ENCODE peak calls at places on chromosome 6, in six cellular contexts. N is effector CD8-positive, alpha-beta T cell; M is NAMALWA; K is ovary; V is ACHN; L is mammary epithelial cell. B is an unnamed sample.

GRCh38 chr6:15296735-15297134 is 50.9 kb downstream of the JARID2 start:
- DNase-seq in N (no peak), M (no peak), K (no peak), V (no peak), L (no peak), B (no peak)

GRCh38 chr6:18139935-18140621 is 14.8 kb downstream of the TPMT start:
- DNase-seq in N (no peak), M (no peak), K (no peak), V (no peak), L (no peak), B (no peak)

GRCh38 chr6:118377711-118378414 is 170.2 kb upstream of the PLN start:
- DNase-seq in N (no peak), M (no peak), K (no peak), V (no peak), L (no peak), B (no peak)

GRCh38 chr6:4947716-4948115 is 56.1 kb downstream of the RPP40 start:
- DNase-seq in N (no peak), M (no peak), K (no peak), V (no peak), L (no peak), B (no peak)

GRCh38 chr6:156776470-156776840 is 723 bp upstream of the ARID1B start:
- DNase-seq in N (no peak), M (peak), K (no peak), V (no peak), L (peak), B (no peak)

GRCh38 chr6:29965873-29966601 is 23.7 kb downstream of the HLA-A start:
- DNase-seq in N (peak), M (peak), K (peak), V (peak), L (peak), B (no peak)

GRCh38 chr6:140494321-140495085 is 1120.1 kb upstream of the CITED2 start:
- DNase-seq in N (no peak), M (no peak), K (no peak), V (no peak), L (peak), B (no peak)

GRCh38 chr6:35300848-35301247 is 3.2 kb downstream of the DEF6 start:
- DNase-seq in N (no peak), M (no peak), K (no peak), V (no peak), L (no peak), B (no peak)

GRCh38 chr6:34679552-34680255 is 16.9 kb downstream of the ILRUN start:
- DNase-seq in N (no peak), M (no peak), K (no peak), V (no peak), L (no peak), B (no peak)

GRCh38 chr6:170038717-170039116 is 252.2 kb downstream of the DLL1 start:
- DNase-seq in N (no peak), M (no peak), K (no peak), V (no peak), L (no peak), B (no peak)

GRCh38 chr6:26025047-26025893 is 62.0 kb upstream of the HFE start:
- DNase-seq in N (no peak), M (no peak), K (no peak), V (peak), L (peak), B (no peak)

GRCh38 chr6:96542702-96543101 is 20.2 kb upstream of the FHL5 start:
- DNase-seq in N (no peak), M (peak), K (no peak), V (peak), L (no peak), B (no peak)